ENCODE peak calls at places on chromosomes 4 and X, in eight cellular contexts. B is right atrium auricular region, R is transverse colon, F is lung, E is GM23338, C is endodermal cell, D is OCI-LY7, I is heart left ventricle. Y is an unnamed sample.

GRCh38 chr4:125741825-125742452 is 427.2 kb downstream of the FAT4 start:
- DNase-seq in R (no peak), F (no peak), E (peak), B (no peak), I (no peak), D (peak), C (no peak), Y (no peak)

GRCh38 chr4:14257903-14258302 is 630.4 kb upstream of the BOD1L1 start:
- DNase-seq in D (no peak), B (no peak), I (no peak), F (no peak), R (no peak), C (no peak), E (no peak), Y (no peak)

GRCh38 chr4:23934223-23934622 is 44.4 kb upstream of the PPARGC1A start:
- DNase-seq in B (no peak), E (peak), R (no peak), F (no peak), C (peak), D (no peak), I (no peak), Y (no peak)

GRCh38 chr4:154415313-154415712 is 76.3 kb downstream of the DCHS2 start:
- DNase-seq in C (peak), F (no peak), E (peak), R (no peak), D (no peak), I (no peak), B (no peak), Y (no peak)

GRCh38 chrX:105695451-105695850 is 126.9 kb upstream of the NRK start:
- DNase-seq in F (no peak), I (no peak), D (no peak), C (no peak), R (no peak), B (no peak), E (no peak), Y (no peak)

GRCh38 chrX:40050532-40050931 is 47.2 kb downstream of the BCOR start:
- DNase-seq in F (no peak), E (no peak), R (no peak), D (peak), B (no peak), I (no peak), C (no peak), Y (no peak)

GRCh38 chrX:120755066-120755846 is 120.4 kb downstream of the CT47B1 start:
- DNase-seq in B (no peak), C (no peak), F (no peak), D (peak), E (no peak), R (peak), I (no peak), Y (no peak)

GRCh38 chr4:52659016-52659721 is at the start of gene USP46:
- DNase-seq in R (peak), D (peak), B (peak), E (peak), C (peak), I (peak), F (peak), Y (peak)

GRCh38 chr4:89482926-89483595 is 175.5 kb upstream of the GPRIN3 start:
- DNase-seq in E (no peak), B (no peak), C (no peak), I (no peak), D (no peak), F (no peak), R (no peak), Y (no peak)

GRCh38 chrX:113510586-113510985 is 670.0 kb upstream of the AMOT start:
- DNase-seq in E (peak), D (no peak), I (no peak), B (no peak), F (no peak), R (no peak), C (no peak), Y (no peak)

GRCh38 chrX:149877636-149878035 is 3.3 kb upstream of the MAGEA8 start:
- DNase-seq in C (no peak), F (no peak), I (no peak), B (no peak), D (no peak), R (no peak), E (no peak), Y (no peak)

GRCh38 chrX:69032601-69033000 is 132.7 kb downstream of the PJA1 start:
- DNase-seq in B (peak), R (no peak), F (peak), I (no peak), C (peak), D (no peak), E (no peak), Y (no peak)

GRCh38 chr4:76078033-76078613 is 3.6 kb downstream of the ART3 start:
- DNase-seq in R (no peak), E (no peak), D (no peak), I (no peak), F (no peak), B (no peak), C (no peak), Y (no peak)

GRCh38 chrX:25156323-25156722 is 140.6 kb upstream of the ARX start:
- DNase-seq in C (no peak), F (no peak), B (no peak), I (no peak), D (no peak), E (no peak), R (no peak), Y (no peak)

GRCh38 chr4:111274486-111274885 is 651.6 kb upstream of the PITX2 start:
- DNase-seq in D (no peak), E (no peak), C (no peak), F (no peak), R (no peak), I (no peak), B (no peak), Y (no peak)
- TF ChIP-seq CTCF in D (no peak), E (no peak), C (no peak), F (no peak), R (no peak), I (no peak), B (no peak), Y (no peak)

GRCh38 chr4:87050596-87050995 is 115.8 kb downstream of the AFF1 start:
- DNase-seq in F (no peak), I (peak), R (no peak), D (no peak), E (no peak), B (peak), C (no peak), Y (peak)

GRCh38 chr4:87052615-87053014 is 117.8 kb downstream of the AFF1 start:
- DNase-seq in I (no peak), C (no peak), R (no peak), D (no peak), B (no peak), F (no peak), E (no peak), Y (no peak)

GRCh38 chr4:87049508-87049907 is 114.7 kb downstream of the AFF1 start:
- DNase-seq in F (no peak), B (no peak), R (no peak), I (no peak), C (no peak), E (no peak), D (no peak), Y (no peak)

GRCh38 chr4:87053064-87053693 is 118.4 kb downstream of the AFF1 start:
- DNase-seq in I (no peak), B (no peak), E (no peak), F (no peak), R (no peak), C (no peak), D (no peak), Y (no peak)

DNA sequence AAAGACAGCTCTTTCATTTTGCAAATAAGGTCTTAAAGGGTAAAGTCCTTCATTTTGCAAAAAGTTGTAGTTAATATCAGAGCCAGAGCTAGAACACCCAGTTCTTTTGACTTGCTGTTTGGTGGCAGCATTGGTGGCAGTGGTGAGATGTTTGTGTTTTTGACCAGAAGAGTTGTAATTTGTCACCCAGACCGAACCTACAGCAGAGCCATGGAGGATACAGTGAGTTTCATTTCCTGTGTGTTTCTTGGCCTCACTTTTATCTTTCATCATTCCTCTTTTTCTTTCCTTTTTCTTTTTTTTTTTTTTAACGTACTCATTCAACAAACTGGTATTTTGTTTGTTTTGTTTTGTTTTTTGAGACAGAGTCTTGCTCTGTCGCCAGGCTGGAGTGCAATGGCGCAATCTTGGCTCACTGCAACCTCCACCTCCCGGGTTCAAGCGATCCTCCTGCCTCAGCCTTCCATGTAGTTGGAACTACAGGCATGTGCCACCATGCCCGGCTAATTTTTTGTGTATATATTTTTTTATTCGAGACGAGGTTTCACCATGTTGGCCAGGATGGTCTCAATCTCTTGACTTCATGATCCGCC is 116.4 kb downstream of the AFF1 start:
- DNase-seq in B (no peak), F (no peak), I (no peak), E (no peak), D (no peak), R (no peak), C (no peak), Y (no peak)
- H3K27ac ChIP-seq in B (peak), F (no peak), I (peak), E (no peak), D (no peak), R (no peak), C (no peak), Y (peak)

GRCh38 chr4:3442959-3443749 is 1.4 kb downstream of the HGFAC start:
- DNase-seq in I (no peak), R (peak), B (no peak), F (no peak), D (peak), C (peak), E (peak), Y (peak)

GRCh38 chr4:3445111-3445820 is 3.5 kb downstream of the HGFAC start:
- DNase-seq in I (no peak), D (no peak), B (no peak), F (no peak), C (no peak), E (no peak), R (no peak), Y (peak)

GRCh38 chr4:3444351-3445110 is 2.8 kb downstream of the HGFAC start:
- DNase-seq in C (no peak), R (no peak), B (no peak), I (no peak), E (no peak), F (no peak), D (no peak), Y (peak)

GRCh38 chr4:3442460-3442958 is 741 bp downstream of the HGFAC start:
- DNase-seq in R (no peak), C (peak), B (no peak), E (no peak), F (no peak), D (no peak), I (no peak), Y (no peak)

DNA sequence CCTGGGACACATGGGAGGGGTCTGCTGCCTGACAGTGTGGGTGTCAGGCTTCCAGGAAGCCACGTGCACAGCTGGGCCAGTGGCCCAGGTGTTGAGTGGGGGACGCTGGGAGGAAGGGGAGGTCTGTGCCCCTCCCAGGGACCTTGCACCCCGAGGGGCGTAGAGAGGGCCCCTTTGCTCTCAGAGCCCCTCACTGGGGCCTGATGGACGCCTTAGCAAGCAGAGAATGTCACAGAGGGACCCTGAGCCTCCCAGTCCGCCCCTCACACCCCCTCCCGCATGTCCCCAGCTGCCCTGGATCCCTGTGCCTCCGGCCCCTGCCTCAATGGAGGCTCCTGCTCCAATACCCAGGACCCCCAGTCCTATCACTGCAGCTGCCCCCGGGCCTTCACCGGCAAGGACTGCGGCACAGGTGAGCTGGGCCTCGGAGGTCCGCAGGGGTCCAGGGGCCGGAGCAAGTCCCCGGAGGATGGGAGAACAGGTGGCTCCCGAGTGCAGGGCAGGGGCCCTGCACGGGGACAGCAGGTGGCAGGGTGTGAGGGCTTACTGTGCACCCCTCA is 2.1 kb downstream of the HGFAC start:
- DNase-seq in E (no peak), D (no peak), F (no peak), C (no peak), R (no peak), B (no peak), I (no peak), Y (no peak)
- TF ChIP-seq CTCF in E (no peak), D (peak), F (no peak), C (no peak), R (peak), B (no peak), I (no peak), Y (no peak)

GRCh38 chrX:130091976-130092522 is 18.2 kb downstream of the ELF4 start:
- DNase-seq in F (peak), B (no peak), E (peak), R (peak), C (peak), D (peak), I (no peak), Y (peak)
- H3K27ac ChIP-seq in F (no peak), B (no peak), E (no peak), R (peak), C (no peak), D (peak), I (no peak), Y (no peak)

GRCh38 chr4:38548256-38548655 is 115.7 kb upstream of the KLF3 start:
- DNase-seq in E (no peak), F (no peak), I (no peak), R (no peak), D (no peak), B (no peak), C (no peak), Y (no peak)

DNA sequence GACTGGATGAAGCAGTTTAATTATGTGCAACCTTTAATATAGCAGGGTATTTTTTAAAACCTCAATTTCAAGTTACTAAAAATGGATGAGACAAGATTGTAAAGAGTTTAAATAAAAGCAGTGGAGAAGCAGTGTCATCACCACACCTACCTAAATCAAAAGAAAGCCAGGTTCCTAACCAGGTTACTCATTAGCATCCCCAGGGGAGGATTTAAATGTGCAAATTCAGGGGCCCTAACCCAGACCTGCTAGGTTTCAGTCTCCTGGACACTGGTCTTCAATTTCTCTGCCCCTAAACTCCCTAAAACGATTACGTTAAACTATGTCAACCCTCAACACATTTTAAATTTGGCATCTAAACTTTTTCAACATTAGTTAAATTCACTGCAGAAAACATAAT is 116.9 kb upstream of the KLF3 start:
- DNase-seq in B (no peak), C (no peak), E (peak), R (no peak), I (no peak), D (no peak), F (no peak), Y (no peak)
- TF ChIP-seq CTCF in B (no peak), C (no peak), E (no peak), R (no peak), I (no peak), D (no peak), F (no peak), Y (no peak)